ENCODE peak calls at places on chromosome 13, in four cellular contexts. O is CD8-positive, alpha-beta T cell; Q is A549; W is RWPE2. Z is an unnamed sample. For H3K4me1, the result is how much of the 10 kb centered on the place peaks cover.

GRCh38 chr13:65597839-65598818 is 1632.0 kb downstream of the PCDH9 start:
- DNase-seq in O (no peak), Q (no peak), W (no peak), Z (no peak)

GRCh38 chr13:99935772-99936171 is 35.8 kb downstream of the ZIC5 start:
- DNase-seq in O (no peak), Q (no peak), W (no peak), Z (no peak)

GRCh38 chr13:66553391-66553790 is 676.7 kb downstream of the PCDH9 start:
- DNase-seq in O (no peak), Q (no peak), W (no peak), Z (no peak)

GRCh38 chr13:95452376-95452775 is 100.1 kb upstream of the CLDN10 start:
- DNase-seq in O (no peak), Q (no peak), W (no peak), Z (peak)

GRCh38 chr13:52846567-52847321 is 1.7 kb downstream of the PCDH8 start:
- DNase-seq in O (no peak), Q (no peak), W (no peak), Z (no peak)

GRCh38 chr13:94480672-94481145 is 1.2 kb upstream of the DCT start:
- DNase-seq in O (no peak), Q (no peak), W (no peak), Z (no peak)

GRCh38 chr13:67841071-67841470 is 610.9 kb upstream of the PCDH9 start:
- DNase-seq in O (no peak), Q (no peak), W (no peak), Z (no peak)

GRCh38 chr13:113117335-113117872 is 5.2 kb upstream of the F10 start:
- DNase-seq in O (no peak), Q (no peak), W (no peak), Z (no peak)

GRCh38 chr13:75299913-75300862 is 181.8 kb downstream of the TBC1D4 start:
- DNase-seq in O (no peak), Q (no peak), W (no peak), Z (no peak)

GRCh38 chr13:28138756-28139470 is 568 bp downstream of the PAN3 start:
- DNase-seq in O (peak), Q (peak), W (peak), Z (peak)

GRCh38 chr13:28530729-28531194 is 35.8 kb upstream of the FLT1 start:
- DNase-seq in O (no peak), Q (no peak), W (no peak), Z (no peak)

GRCh38 chr13:77338329-77338728 is 11.4 kb upstream of the MYCBP2 start:
- DNase-seq in O (no peak), Q (no peak), W (no peak), Z (no peak)

GRCh38 chr13:105638446-105638845 is 897.0 kb downstream of the EFNB2 start:
- DNase-seq in O (no peak), Q (no peak), W (no peak), Z (no peak)

GRCh38 chr13:30679483-30680330 is 55.6 kb upstream of the ALOX5AP start:
- DNase-seq in O (peak), Q (peak), W (no peak), Z (no peak)

GRCh38 chr13:98279473-98280175 is 102.6 kb upstream of the RNF113B start:
- DNase-seq in O (no peak), Q (no peak), W (no peak), Z (no peak)

GRCh38 chr13:31160857-31161582 is 684 bp downstream of the HSPH1 start:
- DNase-seq in O (peak), Q (no peak), W (no peak), Z (no peak)

GRCh38 chr13:26624572-26624971 is 67.1 kb downstream of the WASF3 start:
- DNase-seq in O (no peak), Q (no peak), W (no peak), Z (no peak)

GRCh38 chr13:85582890-85583289 is 216.3 kb downstream of the SLITRK6 start:
- DNase-seq in O (no peak), Q (no peak), W (no peak), Z (no peak)

GRCh38 chr13:93857126-93857525 is 622.4 kb downstream of the DCT start:
- DNase-seq in O (no peak), Q (no peak), W (no peak), Z (no peak)

GRCh38 chr13:76473552-76474134 is 412.6 kb downstream of the KCTD12 start:
- DNase-seq in O (peak), Q (peak), W (peak), Z (no peak)

GRCh38 chr13:112053167-112053743 is 13.7 kb upstream of the SOX1 start:
- DNase-seq in O (no peak), Q (no peak), W (no peak), Z (no peak)

GRCh38 chr13:50068508-50068907 is 53.3 kb downstream of the KCNRG start:
- DNase-seq in O (no peak), Q (no peak), W (no peak), Z (no peak)

GRCh38 chr13:22427783-22428182 is 753.0 kb upstream of the SGCG start:
- DNase-seq in O (no peak), Q (no peak), W (no peak), Z (no peak)

GRCh38 chr13:25848822-25849740 is 202.7 kb downstream of the SHISA2 start:
- DNase-seq in O (no peak), Q (no peak), W (no peak), Z (no peak)

GRCh38 chr13:112456138-112457056 is 80.2 kb downstream of the SPACA7 start:
- DNase-seq in O (no peak), Q (no peak), W (no peak), Z (peak)

GRCh38 chr13:113843063-113843654 is 20.7 kb downstream of the GAS6 start:
- DNase-seq in O (no peak), Q (no peak), W (peak), Z (no peak)

GRCh38 chr13:20843177-20843576 is 59.4 kb downstream of the XPO4 start:
- DNase-seq in O (no peak), Q (no peak), W (no peak), Z (no peak)

GRCh38 chr13:24274452-24274971 is 34.9 kb upstream of the C1QTNF9 start:
- DNase-seq in O (peak), Q (no peak), W (no peak), Z (no peak)

GRCh38 chr13:48126944-48127814 is 32.3 kb upstream of the MED4 start:
- DNase-seq in O (peak), Q (peak), W (no peak), Z (no peak)

GRCh38 chr13:20182231-20182846 is 10.4 kb downstream of the GJB2 start:
- DNase-seq in O (peak), Q (peak), W (no peak), Z (no peak)

GRCh38 chr13:26914624-26915023 is 154.0 kb upstream of the GPR12 start:
- DNase-seq in O (no peak), Q (no peak), W (no peak), Z (no peak)

GRCh38 chr13:82962422-82962821 is 919.9 kb downstream of the SLITRK1 start:
- DNase-seq in O (no peak), Q (no peak), W (no peak), Z (no peak)

GRCh38 chr13:106507560-106508274 is 27.7 kb downstream of the EFNB2 start:
- DNase-seq in O (no peak), Q (no peak), W (peak), Z (no peak)

GRCh38 chr13:32059511-32059984 is 28.0 kb downstream of the FRY start:
- DNase-seq in O (no peak), Q (no peak), W (no peak), Z (no peak)

GRCh38 chr13:42815686-42816085 is 34.3 kb downstream of the FAM216B start:
- DNase-seq in O (no peak), Q (no peak), W (no peak), Z (no peak)

GRCh38 chr13:61202042-61202441 is 213.6 kb downstream of the PCDH20 start:
- DNase-seq in O (no peak), Q (no peak), W (no peak), Z (no peak)

GRCh38 chr13:64471916-64472315 is 2758.2 kb downstream of the PCDH9 start:
- DNase-seq in O (no peak), Q (peak), W (no peak), Z (no peak)

DNA sequence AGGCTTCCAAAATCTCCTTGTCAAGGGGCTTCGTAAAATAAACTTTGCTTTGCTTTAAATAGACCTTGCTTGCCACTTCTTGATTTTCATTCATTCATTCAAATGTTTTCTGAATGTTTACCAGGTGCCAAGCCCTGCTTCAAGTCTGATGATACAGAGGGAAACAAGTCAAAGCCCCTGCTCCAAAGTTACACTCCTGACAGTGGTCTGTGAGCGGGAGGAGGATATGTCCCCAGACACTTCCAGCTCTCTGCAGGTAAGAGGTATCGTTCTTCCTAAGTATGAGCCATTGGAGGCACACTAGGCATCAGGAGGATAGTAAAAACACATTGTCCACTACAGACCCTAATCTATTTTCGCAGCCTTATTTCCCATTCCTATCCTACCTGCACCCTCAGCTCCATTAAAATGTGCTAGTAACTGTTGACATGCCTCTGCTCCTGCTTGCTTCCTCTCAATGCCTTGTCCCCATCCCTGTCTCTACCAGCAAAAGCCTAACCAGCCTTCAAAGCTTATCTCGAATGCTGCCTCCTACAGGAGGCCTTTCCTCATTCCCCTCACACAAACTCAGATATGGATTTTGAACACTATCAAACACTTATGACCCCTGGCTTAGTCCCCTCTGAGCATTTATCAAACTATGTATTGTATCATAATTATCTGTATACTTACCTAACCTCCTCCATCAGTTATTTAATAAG is 6.2 kb upstream of the WBP4 start:
- DNase-seq in O (no peak), Q (no peak), W (no peak), Z (no peak)
- H3K4me1 ChIP-seq in O (under half), Q (half or more), W (under half), Z (half or more)

DNA sequence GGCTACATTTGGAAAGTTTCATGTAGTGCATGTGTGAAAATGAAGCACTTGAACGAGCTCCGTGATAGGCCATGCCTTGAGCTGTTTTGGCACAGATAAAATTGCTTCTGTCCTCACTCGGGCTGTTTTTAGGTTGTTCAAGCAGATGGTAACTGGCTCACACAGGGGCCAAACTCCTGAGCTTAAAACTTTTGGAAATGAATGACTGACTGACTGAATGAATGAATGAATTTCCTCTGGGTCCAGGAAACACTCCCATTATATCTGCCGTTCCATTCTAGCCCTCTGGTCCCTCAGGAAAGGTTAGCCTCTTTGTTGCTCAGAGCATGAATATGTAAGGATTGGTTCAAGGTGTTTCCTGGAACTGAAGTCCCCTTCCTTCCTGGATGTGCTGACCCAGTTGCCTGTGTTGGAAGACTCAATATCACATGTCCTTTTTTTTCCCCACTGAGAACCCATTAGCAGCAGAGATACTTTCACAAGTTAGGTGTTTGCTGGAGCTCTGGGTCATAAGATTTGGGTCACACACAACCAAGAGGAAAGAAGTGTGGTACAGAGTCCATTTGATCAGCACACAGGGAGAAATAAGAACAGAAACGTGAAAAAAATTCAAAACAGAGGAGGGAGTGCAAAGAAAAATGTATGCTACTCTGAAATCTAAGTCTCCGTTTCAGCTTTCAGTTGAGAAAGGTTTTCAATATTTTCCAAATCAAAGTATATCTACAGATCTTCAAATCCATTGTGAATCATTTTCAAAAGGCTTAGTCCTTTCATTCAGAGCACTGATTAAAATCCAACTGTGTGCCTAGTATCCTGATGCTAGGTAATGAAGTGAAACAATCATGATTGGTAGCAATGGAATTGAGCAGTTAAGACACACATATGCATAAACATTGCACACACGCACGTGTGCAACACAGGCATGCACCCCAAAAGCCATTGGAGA is 18.9 kb downstream of the MBNL2 start:
- DNase-seq in O (no peak), Q (no peak), W (no peak), Z (no peak)
- H3K4me1 ChIP-seq in O (under half), Q (half or more), W (under half), Z (half or more)

GRCh38 chr13:51523082-51523518 is 61.2 kb upstream of the WDFY2 start:
- DNase-seq in O (no peak), Q (no peak), W (no peak), Z (no peak)

GRCh38 chr13:51520524-51520923 is 63.7 kb upstream of the WDFY2 start:
- DNase-seq in O (no peak), Q (no peak), W (no peak), Z (no peak)

GRCh38 chr13:51524312-51524711 is 60.0 kb upstream of the WDFY2 start:
- DNase-seq in O (no peak), Q (no peak), W (no peak), Z (no peak)

GRCh38 chr13:51524846-51525566 is 59.3 kb upstream of the WDFY2 start:
- DNase-seq in O (no peak), Q (no peak), W (no peak), Z (no peak)

GRCh38 chr13:51525567-51526165 is 58.6 kb upstream of the WDFY2 start:
- DNase-seq in O (no peak), Q (no peak), W (no peak), Z (no peak)
- H3K4me1 ChIP-seq in O (under half), Q (under half), W (under half), Z (under half)

GRCh38 chr13:45474584-45475454 is 10.1 kb downstream of the COG3 start:
- DNase-seq in O (no peak), Q (no peak), W (no peak), Z (no peak)
- H3K4me1 ChIP-seq in O (under half), Q (under half), W (under half), Z (under half)

DNA sequence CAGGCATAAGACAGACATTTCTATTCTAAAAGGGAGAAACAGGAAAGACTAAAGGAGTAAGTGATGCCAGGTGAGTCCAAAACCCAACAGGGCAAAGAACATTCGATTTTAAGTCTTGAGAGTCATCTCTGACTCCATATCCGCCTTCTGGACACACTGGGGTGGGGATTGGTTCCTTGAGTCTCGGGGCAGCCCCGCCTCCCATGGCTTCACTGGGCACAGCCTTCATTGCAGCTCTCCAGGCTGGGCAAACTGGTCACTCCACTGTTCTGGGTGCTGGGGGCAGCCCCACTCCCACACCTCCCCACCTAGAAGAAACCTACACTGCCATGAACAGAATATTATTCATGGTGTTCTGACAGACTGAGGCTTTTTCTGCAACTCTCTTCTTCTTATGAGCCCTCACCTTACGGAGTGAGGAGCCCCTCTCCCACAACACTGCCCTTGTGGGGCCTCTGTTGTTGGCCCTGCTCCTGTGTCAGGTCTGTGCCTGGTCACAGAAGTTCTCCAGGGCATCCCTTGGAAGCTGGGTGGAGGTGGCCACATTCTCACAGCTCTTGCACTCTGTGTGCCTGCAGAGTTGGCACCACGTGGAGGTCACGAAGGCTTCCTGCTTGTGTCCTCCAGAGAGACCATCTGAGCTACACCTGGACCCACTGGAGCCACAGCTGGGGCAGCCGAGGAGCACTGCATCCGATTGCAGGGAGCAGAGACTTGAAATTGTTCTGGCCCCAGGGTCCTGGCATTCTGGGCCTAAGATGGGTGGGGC is 95.4 kb downstream of the COL4A2 start:
- DNase-seq in O (no peak), Q (no peak), W (no peak), Z (no peak)
- H3K4me1 ChIP-seq in O (under half), Q (under half), W (under half), Z (half or more)

DNA sequence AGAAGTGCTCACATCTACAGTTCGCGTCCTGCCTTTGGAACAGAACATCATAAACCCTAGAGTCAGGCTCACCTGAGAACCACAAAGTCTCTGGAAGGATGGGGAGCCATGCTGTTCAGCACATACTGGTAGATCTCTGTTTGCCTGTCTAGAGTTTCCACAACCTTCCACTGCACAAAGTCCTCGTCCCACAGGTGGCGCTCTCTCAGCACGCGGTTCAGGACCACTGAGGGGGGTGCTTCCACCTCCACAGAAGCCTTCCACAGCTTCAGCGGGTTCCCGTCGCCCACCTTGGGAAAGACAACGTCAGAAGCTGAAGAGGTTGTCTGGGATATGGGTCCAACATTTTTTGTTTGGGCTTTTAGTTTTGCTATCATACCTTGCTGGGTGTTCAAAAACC is 93.6 kb downstream of the KL start:
- DNase-seq in O (no peak), Q (no peak), W (no peak), Z (no peak)
- H3K4me1 ChIP-seq in O (under half), Q (under half), W (under half), Z (half or more)

GRCh38 chr13:51816604-51817254 is 12.8 kb upstream of the DHRS12 start:
- DNase-seq in O (no peak), Q (no peak), W (no peak), Z (no peak)
- H3K4me1 ChIP-seq in O (half or more), Q (under half), W (under half), Z (under half)

GRCh38 chr13:33231339-33231738 is 54.2 kb downstream of the STARD13 start:
- DNase-seq in O (no peak), Q (no peak), W (no peak), Z (no peak)
- H3K4me1 ChIP-seq in O (under half), Q (under half), W (half or more), Z (half or more)

GRCh38 chr13:44619651-44620050 is 43.5 kb upstream of the TSC22D1 start:
- DNase-seq in O (no peak), Q (no peak), W (no peak), Z (no peak)
- H3K4me1 ChIP-seq in O (under half), Q (under half), W (under half), Z (under half)